ENCODE peak calls at places on chromosomes 7 and 10, in six cellular contexts. Y is hepatocyte, U is HCT116, R is neural progenitor cell, M is stomach, K is body of pancreas. V is an unnamed sample. For H3K4me1, the result is how much of the 10 kb centered on the place peaks cover.

GRCh38 chr7:47087866-47088265 is 494.0 kb downstream of the TNS3 start:
- DNase-seq in M (no peak), K (no peak), U (no peak), Y (no peak), R (no peak), V (no peak)

GRCh38 chr7:134905375-134905774 is 80.9 kb upstream of the AGBL3 start:
- DNase-seq in K (peak), Y (peak), R (no peak), M (peak), U (no peak), V (no peak)

GRCh38 chr10:77865585-77866324 is 60.8 kb downstream of the DLG5 start:
- DNase-seq in M (peak), R (no peak), U (no peak), Y (no peak), K (no peak), V (no peak)

GRCh38 chr7:26397786-26398435 is 106.2 kb downstream of the SNX10 start:
- DNase-seq in U (no peak), Y (peak), K (peak), R (peak), M (no peak), V (peak)

GRCh38 chr10:8817303-8817702 is 762.8 kb downstream of the GATA3 start:
- DNase-seq in K (no peak), U (no peak), R (no peak), M (no peak), Y (no peak), V (no peak)

GRCh38 chr10:5551531-5552375 is 27.0 kb downstream of the CALML3 start:
- DNase-seq in K (no peak), Y (peak), M (no peak), U (no peak), R (no peak), V (peak)

GRCh38 chr7:114930107-114930521 is 8.2 kb downstream of the MDFIC start:
- DNase-seq in U (no peak), Y (no peak), R (peak), K (no peak), M (no peak), V (no peak)

GRCh38 chr7:17105701-17106100 is 192.8 kb upstream of the AHR start:
- DNase-seq in U (no peak), M (no peak), Y (no peak), R (no peak), K (no peak), V (no peak)

GRCh38 chr7:91852263-91852741 is 28.2 kb downstream of the MTERF1 start:
- DNase-seq in Y (peak), M (no peak), R (peak), U (no peak), K (no peak), V (peak)

GRCh38 chr7:55365103-55365679 is at the start of gene LANCL2:
- DNase-seq in U (no peak), R (peak), Y (no peak), K (peak), M (peak), V (no peak)

GRCh38 chr10:30415613-30416012 is 18.4 kb upstream of the MAP3K8 start:
- DNase-seq in Y (no peak), U (no peak), M (no peak), K (no peak), R (no peak), V (no peak)

GRCh38 chr7:41921453-41921912 is 218.6 kb upstream of the INHBA start:
- DNase-seq in R (no peak), U (no peak), K (peak), Y (no peak), M (no peak), V (no peak)

DNA sequence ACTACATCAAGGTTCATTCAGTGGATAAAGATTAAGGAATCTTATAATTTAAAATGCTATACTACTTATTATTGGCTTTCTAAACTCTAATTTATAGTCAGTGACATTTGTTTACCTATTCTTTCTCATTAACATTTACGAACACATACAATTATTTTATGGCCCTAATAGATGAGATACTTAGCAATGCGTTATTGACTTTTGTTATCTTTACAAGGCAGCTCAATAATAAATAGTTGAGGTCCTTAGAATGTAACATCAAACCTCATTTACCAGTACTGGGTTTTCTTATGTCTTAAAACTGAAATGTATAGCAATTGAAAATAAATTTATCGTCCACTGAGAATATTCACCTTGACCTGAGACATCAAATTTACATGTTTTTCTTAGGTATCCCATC is 89.0 kb downstream of the THSD7A start:
- DNase-seq in U (no peak), M (no peak), Y (no peak), K (no peak), R (no peak), V (peak)
- H3K27ac ChIP-seq in U (no peak), M (no peak), Y (no peak), K (no peak), R (no peak), V (no peak)

GRCh38 chr10:73551515-73551914 is 39.6 kb downstream of the USP54 start:
- DNase-seq in Y (no peak), R (no peak), K (no peak), U (no peak), M (no peak), V (no peak)
- H3K4me1 ChIP-seq in Y (under half), R (under half), K (under half), U (under half), M (under half), V (under half)

GRCh38 chr7:12572941-12573340 is 2.4 kb downstream of the SCIN start:
- DNase-seq in R (no peak), M (no peak), U (no peak), Y (no peak), K (no peak), V (no peak)
- H3K27ac ChIP-seq in R (no peak), M (no peak), U (no peak), Y (no peak), K (no peak), V (no peak)

GRCh38 chr10:98361131-98361633 is 53.8 kb downstream of the PYROXD2 start:
- DNase-seq in M (peak), R (peak), U (no peak), K (peak), Y (peak), V (peak)
- H3K4me1 ChIP-seq in M (under half), R (under half), U (under half), K (under half), Y (under half), V (under half)

GRCh38 chr10:107831772-107832171 is 667.3 kb upstream of the SORCS1 start:
- DNase-seq in K (no peak), R (no peak), Y (no peak), M (no peak), U (no peak), V (no peak)

GRCh38 chr10:107834706-107835105 is 670.2 kb upstream of the SORCS1 start:
- DNase-seq in M (no peak), U (no peak), K (no peak), R (no peak), Y (no peak), V (peak)
- H3K27ac ChIP-seq in M (no peak), U (no peak), K (no peak), R (no peak), Y (no peak), V (no peak)

GRCh38 chr10:71336632-71337031 is 17.6 kb downstream of the SLC29A3 start:
- DNase-seq in U (no peak), M (no peak), K (no peak), R (no peak), Y (no peak), V (no peak)

GRCh38 chr10:71337219-71337625 is 18.2 kb downstream of the SLC29A3 start:
- DNase-seq in U (no peak), K (no peak), R (no peak), M (no peak), Y (no peak), V (peak)

GRCh38 chr10:71342850-71343773 is 24.1 kb downstream of the SLC29A3 start:
- DNase-seq in K (no peak), M (no peak), R (no peak), Y (peak), U (no peak), V (peak)

GRCh38 chr10:71338728-71339495 is 19.9 kb downstream of the SLC29A3 start:
- DNase-seq in U (no peak), K (no peak), R (no peak), Y (peak), M (peak), V (peak)

GRCh38 chr10:71339796-71340589 is 20.9 kb downstream of the SLC29A3 start:
- DNase-seq in M (peak), U (peak), Y (peak), K (no peak), R (no peak), V (peak)
- H3K4me1 ChIP-seq in M (under half), U (under half), Y (half or more), K (under half), R (under half), V (under half)

GRCh38 chr10:44460499-44460898 is 75.6 kb upstream of the CXCL12 start:
- DNase-seq in M (no peak), Y (no peak), K (no peak), U (no peak), R (no peak), V (no peak)

GRCh38 chr10:44464503-44464902 is 79.6 kb upstream of the CXCL12 start:
- DNase-seq in R (no peak), Y (no peak), U (no peak), K (no peak), M (no peak), V (no peak)

GRCh38 chr10:44459677-44460076 is 74.8 kb upstream of the CXCL12 start:
- DNase-seq in Y (no peak), K (no peak), M (no peak), U (no peak), R (no peak), V (no peak)

GRCh38 chr10:44463511-44464121 is 78.7 kb upstream of the CXCL12 start:
- DNase-seq in Y (no peak), K (no peak), R (no peak), U (no peak), M (no peak), V (no peak)

DNA sequence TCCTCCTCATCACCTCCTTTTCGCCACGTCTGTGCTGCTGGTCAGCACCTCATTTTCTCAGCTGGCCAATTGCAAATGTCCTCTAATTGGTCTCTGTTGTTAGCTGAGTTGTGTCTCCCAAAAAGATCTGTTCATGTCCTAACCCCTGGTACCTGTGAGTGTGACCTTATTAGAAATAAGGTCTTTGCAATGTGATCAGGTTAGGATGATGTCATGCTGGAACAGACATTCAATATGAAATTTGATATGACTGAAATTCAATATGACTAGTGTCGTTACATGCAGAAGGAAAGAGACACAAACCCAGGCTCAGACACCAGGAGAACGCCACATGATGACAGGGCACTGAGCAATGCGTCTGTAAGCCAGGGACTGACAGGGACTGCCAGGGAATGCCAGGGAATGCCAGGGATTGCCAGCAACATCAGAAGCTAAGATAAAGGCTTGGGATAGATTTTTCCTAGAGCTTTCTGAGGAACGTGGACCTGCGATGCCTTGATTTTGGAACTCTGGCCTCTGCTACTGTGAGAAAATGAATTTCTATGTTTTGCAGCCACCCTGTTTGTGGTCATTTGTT is 77.5 kb upstream of the CXCL12 start:
- DNase-seq in M (no peak), R (no peak), K (no peak), Y (no peak), U (no peak), V (no peak)
- H3K27ac ChIP-seq in M (no peak), R (no peak), K (no peak), Y (no peak), U (no peak), V (no peak)

GRCh38 chr10:63260860-63261251 is 127.7 kb downstream of the NRBF2 start:
- DNase-seq in K (no peak), U (no peak), R (no peak), M (no peak), Y (no peak), V (no peak)
- H3K4me1 ChIP-seq in K (half or more), U (under half), R (under half), M (half or more), Y (under half), V (under half)

DNA sequence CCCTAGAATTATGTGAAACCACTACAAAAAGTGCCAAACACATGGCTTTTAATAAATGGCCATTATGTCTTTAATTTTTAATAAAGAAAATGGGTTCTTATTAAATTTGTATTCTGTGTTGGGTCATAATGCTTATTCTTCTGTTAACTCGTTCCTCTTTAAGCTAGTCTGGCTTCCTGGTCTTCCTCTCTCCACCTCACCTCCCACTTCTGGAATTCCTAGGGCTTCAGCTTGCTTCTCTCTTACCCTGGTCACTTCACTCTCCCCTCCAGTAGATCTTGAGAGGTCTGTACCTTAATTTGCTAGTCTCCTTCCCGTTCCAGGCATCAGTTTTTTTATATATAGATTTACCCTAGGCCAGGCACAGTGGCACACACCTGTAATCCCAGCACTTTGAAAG is 111.2 kb downstream of the RALA start:
- DNase-seq in M (no peak), K (no peak), R (no peak), Y (no peak), U (no peak), V (no peak)
- H3K27ac ChIP-seq in M (no peak), K (no peak), R (no peak), Y (peak), U (no peak), V (no peak)

DNA sequence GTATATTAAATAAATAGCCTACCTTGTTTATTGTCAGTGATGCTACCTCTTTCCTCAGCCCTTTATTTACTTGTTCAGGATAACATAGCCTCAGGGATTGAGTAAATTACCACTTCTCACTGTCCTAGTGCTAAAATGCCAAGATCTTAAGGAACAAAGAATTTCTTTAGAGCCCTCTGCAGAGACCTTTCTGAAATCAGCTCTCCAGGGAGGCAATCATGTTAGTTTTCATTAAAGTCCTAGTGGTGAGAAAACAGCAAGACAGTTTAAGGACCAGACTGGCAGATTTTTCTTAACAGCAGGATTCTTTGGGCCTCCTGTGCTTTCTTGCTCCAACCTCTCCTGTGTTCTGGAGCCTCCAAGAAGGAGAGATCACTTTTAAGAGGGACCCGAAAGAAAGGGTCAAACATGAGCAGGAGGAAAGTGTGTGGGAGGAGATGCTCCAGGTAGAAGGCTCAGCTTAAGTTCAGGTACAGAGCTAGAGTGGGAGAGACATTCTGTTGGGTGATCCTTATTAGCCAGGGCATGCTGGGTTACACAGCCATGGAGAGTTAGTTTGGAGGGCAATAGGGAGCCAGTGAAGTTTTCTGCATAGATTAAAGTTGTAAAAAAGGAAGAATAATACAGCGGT is 1.2 kb upstream of the PLCE1 start:
- DNase-seq in Y (no peak), K (no peak), U (no peak), R (peak), M (no peak), V (no peak)
- H3K4me1 ChIP-seq in Y (under half), K (under half), U (under half), R (under half), M (under half), V (under half)